ENCODE peak calls at places on chromosome 4, in six cellular contexts. D, E, W, R, U and C are unnamed samples.

GRCh38 chr4:42568610-42569207 is 88.2 kb downstream of the ATP8A1 start:
- DNase-seq in D (peak; percentile 52), E (peak; percentile 65), W (peak; percentile 72), R (peak; percentile 73), U (peak; percentile 77), C (peak; percentile 42)

GRCh38 chr4:128658214-128658621 is 151.3 kb upstream of the JADE1 start:
- DNase-seq in D (no peak), E (no peak), W (no peak), R (no peak), U (peak; percentile 12), C (no peak)

GRCh38 chr4:142402925-142403324 is 443.2 kb downstream of the INPP4B start:
- DNase-seq in D (no peak), E (peak; percentile 39), W (no peak), R (no peak), U (peak; percentile 67), C (no peak)

GRCh38 chr4:40681600-40682297 is 52.1 kb upstream of the RBM47 start:
- DNase-seq in D (no peak), E (no peak), W (no peak), R (no peak), U (no peak), C (no peak)

GRCh38 chr4:182978152-182978827 is 61.1 kb upstream of the DCTD start:
- DNase-seq in D (no peak), E (peak; percentile 62), W (no peak), R (no peak), U (peak; percentile 48), C (no peak)

GRCh38 chr4:30847157-30847556 is 127.0 kb downstream of the PCDH7 start:
- DNase-seq in D (no peak), E (peak; percentile 20), W (no peak), R (no peak), U (no peak), C (no peak)

GRCh38 chr4:61332671-61333070 is 132.5 kb downstream of the ADGRL3 start:
- DNase-seq in D (no peak), E (no peak), W (no peak), R (no peak), U (no peak), C (no peak)

GRCh38 chr4:186727149-186727976 is 3.7 kb upstream of the FAT1 start:
- DNase-seq in D (no peak), E (peak; percentile 47), W (no peak), R (no peak), U (peak; percentile 12), C (no peak)

GRCh38 chr4:74376888-74377483 is 12.0 kb downstream of the EREG start:
- DNase-seq in D (no peak), E (peak; percentile 77), W (no peak), R (no peak), U (peak; percentile 82), C (no peak)

GRCh38 chr4:152605641-152606304 is 69.9 kb upstream of the FBXW7 start:
- DNase-seq in D (no peak), E (peak; percentile 34), W (no peak), R (no peak), U (peak; percentile 88), C (no peak)

GRCh38 chr4:122044496-122044895 is 92.6 kb upstream of the TRPC3 start:
- DNase-seq in D (no peak), E (peak; percentile 11), W (no peak), R (no peak), U (no peak), C (no peak)

GRCh38 chr4:173332963-173333657 is 1.0 kb downstream of the HMGB2 start:
- DNase-seq in D (no peak), E (peak; percentile 1), W (no peak), R (no peak), U (peak; percentile 50), C (no peak)

GRCh38 chr4:40196260-40196659 is 571 bp upstream of the RHOH start:
- DNase-seq in D (no peak), E (no peak), W (no peak), R (no peak), U (no peak), C (no peak)

GRCh38 chr4:113693993-113694392 is 67.5 kb downstream of the CAMK2D start:
- DNase-seq in D (no peak), E (no peak), W (no peak), R (no peak), U (no peak), C (no peak)

GRCh38 chr4:33171873-33172550 is 2451.8 kb downstream of the PCDH7 start:
- DNase-seq in D (no peak), E (no peak), W (no peak), R (no peak), U (no peak), C (no peak)

GRCh38 chr4:79046191-79046590 is 107.0 kb upstream of the PAQR3 start:
- DNase-seq in D (no peak), E (no peak), W (no peak), R (no peak), U (no peak), C (no peak)

GRCh38 chr4:158065603-158066002 is 107.2 kb downstream of the GASK1B start:
- DNase-seq in D (no peak), E (no peak), W (no peak), R (no peak), U (no peak), C (no peak)

GRCh38 chr4:73021634-73022033 is 47.9 kb downstream of the COX18 start:
- DNase-seq in D (no peak), E (peak; percentile 31), W (no peak), R (no peak), U (peak; percentile 68), C (no peak)

GRCh38 chr4:83266689-83267088 is 17.9 kb downstream of the COQ2 start:
- DNase-seq in D (no peak), E (no peak), W (no peak), R (no peak), U (no peak), C (no peak)

GRCh38 chr4:98232202-98232601 is 29.0 kb upstream of the RAP1GDS1 start:
- DNase-seq in D (no peak), E (peak; percentile 30), W (no peak), R (no peak), U (peak; percentile 26), C (no peak)

GRCh38 chr4:52914051-52914605 is 52.0 kb downstream of the RASL11B start:
- DNase-seq in D (no peak), E (peak; percentile 89), W (no peak), R (peak; percentile 23), U (peak; percentile 94), C (no peak)

GRCh38 chr4:45944000-45944399 is 179.9 kb downstream of the GABRG1 start:
- DNase-seq in D (no peak), E (no peak), W (no peak), R (no peak), U (no peak), C (no peak)

DNA sequence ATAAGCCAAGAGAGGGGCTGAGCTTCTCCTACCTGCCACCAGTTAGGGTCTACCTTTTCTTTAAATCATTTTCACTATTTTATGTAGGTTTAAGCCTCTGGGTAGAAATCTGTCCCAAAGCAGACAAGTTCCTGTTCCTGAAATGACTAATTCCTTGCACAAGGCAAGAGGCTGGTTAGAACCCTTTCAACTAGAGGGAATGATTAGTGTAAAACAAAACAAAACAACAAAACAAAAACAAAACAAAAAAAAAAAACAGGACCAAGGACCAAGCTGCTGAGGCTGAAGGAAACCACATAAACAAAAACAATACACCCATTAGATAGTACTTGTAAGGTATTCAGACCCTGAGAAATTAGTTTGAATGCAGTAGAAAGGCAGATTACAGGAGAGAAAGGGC is 62.7 kb downstream of the MAML3 start:
- DNase-seq in D (no peak), E (no peak), W (no peak), R (no peak), U (peak; percentile 46), C (no peak)
- H3K27ac ChIP-seq in D (no peak overlapping the region), E (no peak overlapping the region), W (no peak overlapping the region), R (no peak overlapping the region), U (no peak overlapping the region), C (no peak overlapping the region)

DNA sequence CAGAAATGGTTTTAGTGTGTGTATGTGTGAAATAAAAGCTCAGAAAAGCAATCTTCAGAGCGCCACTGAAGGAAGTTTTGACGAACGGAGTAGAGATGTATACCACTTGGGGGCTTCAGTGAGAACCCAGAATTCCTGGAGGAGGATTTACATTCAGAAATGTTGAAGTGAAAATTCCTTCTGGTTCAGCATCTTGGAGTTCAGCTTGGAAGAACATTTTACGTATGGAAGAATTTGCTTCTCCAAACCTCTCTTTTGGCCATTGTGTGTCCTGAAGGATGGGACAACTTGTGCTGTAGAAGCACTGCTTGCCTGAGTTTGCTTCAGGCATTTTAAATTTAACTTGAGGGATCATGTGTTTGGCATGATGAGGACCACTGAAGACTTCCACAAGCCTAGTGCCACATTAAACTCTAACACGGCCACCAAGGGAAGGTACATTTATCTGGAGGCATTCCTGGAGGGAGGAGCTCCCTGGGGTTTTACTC is 704 bp downstream of the SHROOM3 start:
- DNase-seq in D (no peak), E (no peak), W (no peak), R (no peak), U (peak; percentile 30), C (no peak)
- H3K4me3 ChIP-seq in D (no peak overlapping the region), E (no peak overlapping the region), W (peak overlapping the region; percentile 4), R (no peak overlapping the region), U (peak overlapping the region; percentile 72), C (peak overlapping the region; percentile 40)

GRCh38 chr4:123411514-123411913 is 14.9 kb downstream of the SPRY1 start:
- DNase-seq in D (no peak), E (no peak), W (no peak), R (no peak), U (no peak), C (no peak)

GRCh38 chr4:123415977-123416376 is 19.4 kb downstream of the SPRY1 start:
- DNase-seq in D (no peak), E (peak; percentile 45), W (no peak), R (no peak), U (peak; percentile 60), C (no peak)

GRCh38 chr4:123411976-123412589 is 15.5 kb downstream of the SPRY1 start:
- DNase-seq in D (no peak), E (no peak), W (no peak), R (no peak), U (peak; percentile 10), C (no peak)

GRCh38 chr4:123416462-123416861 is 19.9 kb downstream of the SPRY1 start:
- DNase-seq in D (no peak), E (no peak), W (no peak), R (no peak), U (no peak), C (no peak)

GRCh38 chr4:123412700-123413512 is 16.3 kb downstream of the SPRY1 start:
- DNase-seq in D (no peak), E (no peak), W (no peak), R (no peak), U (peak; percentile 73), C (no peak)
- H3K4me1 ChIP-seq in D (peaks cover 1% of the 10 kb centered on the region), E (peaks cover 15% of the 10 kb centered on the region), W (peaks cover 24% of the 10 kb centered on the region), R (peaks cover 5% of the 10 kb centered on the region), U (peaks cover 53% of the 10 kb centered on the region), C (peaks cover 40% of the 10 kb centered on the region)

DNA sequence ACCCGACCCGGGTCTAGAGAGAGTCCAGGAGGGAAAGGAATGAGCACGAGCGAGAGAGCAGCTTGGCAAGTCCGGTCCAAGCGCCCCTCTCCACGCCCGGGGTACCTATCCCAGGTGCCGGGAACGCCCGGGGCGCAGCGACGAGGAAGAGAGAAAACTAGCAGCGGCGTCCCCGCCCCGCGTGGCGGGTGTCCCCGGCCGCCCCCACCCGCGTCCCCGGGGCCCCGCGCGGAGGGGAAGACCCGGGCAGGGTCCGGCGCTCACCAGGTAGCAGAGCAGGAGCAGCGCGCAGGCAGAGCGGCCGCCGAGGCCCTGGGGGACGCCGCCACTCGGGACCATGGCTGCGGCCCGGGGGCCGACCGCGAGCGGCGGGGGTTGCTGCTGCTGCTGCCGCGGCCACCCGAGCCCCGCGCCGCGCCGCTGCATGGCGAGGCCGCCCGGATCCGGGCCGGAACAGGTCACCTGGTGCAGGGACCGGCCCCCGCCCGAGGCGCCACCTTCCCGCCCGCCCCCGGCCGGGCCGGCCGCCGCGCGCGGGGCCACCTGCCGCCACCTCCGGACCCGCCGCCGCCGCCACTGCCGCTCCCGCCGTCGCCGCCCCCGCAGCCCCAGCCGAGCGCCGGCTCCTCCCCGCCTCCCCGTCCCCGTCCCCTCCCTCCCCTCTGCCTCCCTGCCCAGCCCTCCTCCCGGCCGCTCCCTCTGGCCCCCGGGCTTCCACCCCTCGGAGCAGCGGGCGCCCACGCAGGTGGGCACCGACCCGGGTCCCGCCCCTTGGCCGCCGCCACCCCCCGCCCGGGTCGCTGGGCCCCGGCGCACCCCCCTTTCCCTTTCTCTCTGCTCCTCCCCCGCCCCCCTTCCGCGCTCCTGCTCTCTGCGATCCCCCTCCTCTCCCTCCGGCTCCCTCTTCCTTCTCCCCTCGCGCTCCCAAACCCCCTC is at the start of gene SEL1L3:
- DNase-seq in D (no peak), E (no peak), W (peak; percentile 80), R (peak; percentile 70), U (peak; percentile 54), C (peak; percentile 54)
- H3K27ac ChIP-seq in D (no peak within 1 kb of the TSS), E (peak within 1 kb of the TSS; percentile 19), W (peak within 1 kb of the TSS; percentile 88), R (peak within 1 kb of the TSS; percentile 78), U (peak within 1 kb of the TSS; percentile 48), C (peak within 1 kb of the TSS; percentile 41)